ENCODE peak calls at places on chromosomes 5 and 9, in five cellular contexts. E, W, Y, A and M are unnamed samples.

GRCh38 chr9:97545507-97545906 is 44.0 kb downstream of the TMOD1 start:
- DNase-seq in A (no peak), W (no peak), E (no peak), Y (no peak), M (no peak)

GRCh38 chr5:143161893-143162520 is 241.5 kb downstream of the NR3C1 start:
- DNase-seq in E (no peak), A (no peak), Y (peak), W (no peak), M (no peak)

GRCh38 chr5:81749562-81750307 is 1.2 kb downstream of the SSBP2 start:
- DNase-seq in Y (peak), A (peak), W (peak), E (peak), M (no peak)

GRCh38 chr5:143094087-143094511 is 309.4 kb downstream of the NR3C1 start:
- DNase-seq in W (no peak), A (no peak), Y (no peak), E (no peak), M (no peak)

GRCh38 chr9:1267141-1267570 is 217.0 kb downstream of the DMRT2 start:
- DNase-seq in E (no peak), Y (peak), W (no peak), A (no peak), M (no peak)

GRCh38 chr5:62653001-62653863 is 74.6 kb downstream of the LRRC70 start:
- DNase-seq in W (no peak), Y (no peak), E (no peak), A (no peak), M (no peak)

GRCh38 chr9:23850242-23851023 is 24.4 kb upstream of the ELAVL2 start:
- DNase-seq in W (no peak), E (no peak), A (no peak), Y (peak), M (peak)

GRCh38 chr5:171528865-171529264 is 109.4 kb downstream of the FGF18 start:
- DNase-seq in W (no peak), A (no peak), Y (no peak), E (no peak), M (no peak)

GRCh38 chr9:33852216-33852826 is 35.4 kb downstream of the UBE2R2 start:
- DNase-seq in A (peak), W (peak), E (no peak), Y (peak), M (peak)

GRCh38 chr5:73447234-73448071 is 1.1 kb downstream of the FOXD1 start:
- DNase-seq in W (no peak), E (no peak), Y (peak), A (peak), M (peak)

GRCh38 chr9:136961279-136962065 is 9.4 kb downstream of the LCN12 start:
- DNase-seq in Y (no peak), W (no peak), E (no peak), A (no peak), M (no peak)

GRCh38 chr9:82466616-82467251 is 478.2 kb downstream of the SPATA31D1 start:
- DNase-seq in W (no peak), E (no peak), Y (peak), A (no peak), M (no peak)

GRCh38 chr9:36008774-36009300 is 27.9 kb upstream of the RECK start:
- DNase-seq in E (peak), W (peak), A (peak), Y (peak), M (peak)

GRCh38 chr5:177303121-177303924 is at the start of the genes PRELID1 and RAB24:
- DNase-seq in A (peak), W (peak), E (peak), Y (peak), M (peak)

GRCh38 chr9:32882616-32883015 is 99.3 kb downstream of the TMEM215 start:
- DNase-seq in Y (no peak), A (no peak), E (no peak), W (no peak), M (no peak)

GRCh38 chr9:120928720-120929389 is 2.3 kb upstream of the TRAF1 start:
- DNase-seq in A (peak), E (peak), Y (peak), W (peak), M (no peak)

GRCh38 chr5:83509535-83509934 is 38.0 kb downstream of the VCAN start:
- DNase-seq in E (no peak), Y (peak), W (no peak), A (no peak), M (no peak)

GRCh38 chr9:93027750-93028149 is 30.8 kb upstream of the SUSD3 start:
- DNase-seq in Y (no peak), E (no peak), A (no peak), W (no peak), M (no peak)

GRCh38 chr9:32866292-32866691 is 83.0 kb downstream of the TMEM215 start:
- DNase-seq in E (no peak), Y (peak), A (no peak), W (no peak), M (no peak)

GRCh38 chr5:179060116-179061008 is at the start of gene ZNF354C:
- DNase-seq in W (peak), E (peak), Y (peak), A (peak), M (peak)

GRCh38 chr5:6236858-6237481 is 141.4 kb downstream of the MED10 start:
- DNase-seq in A (no peak), W (no peak), E (no peak), Y (no peak), M (no peak)

GRCh38 chr5:110625376-110625999 is 101.0 kb downstream of the TMEM232 start:
- DNase-seq in W (no peak), E (no peak), Y (peak), A (no peak), M (no peak)